ENCODE peak calls at places on chromosomes 11 and 22, in seven cellular contexts. Q is uterus, I is upper lobe of right lung, J is AG09319, R is neural progenitor cell, T is HL-60, F is fibroblast of lung. P is an unnamed sample.

GRCh38 chr22:21446128-21446826 is 20.9 kb upstream of the TMEM191C start:
- DNase-seq in F (no peak), T (peak), R (peak), I (peak), Q (no peak), J (no peak), P (no peak)

GRCh38 chr11:44619931-44620725 is 54.7 kb downstream of the CD82 start:
- DNase-seq in J (no peak), R (no peak), Q (peak), F (no peak), I (peak), T (no peak), P (no peak)

GRCh38 chr11:76579047-76579751 is 91.3 kb downstream of the LRRC32 start:
- DNase-seq in T (no peak), F (peak), I (no peak), R (peak), Q (peak), J (no peak), P (no peak)

GRCh38 chr11:112219476-112220232 is 6.6 kb upstream of the PTS start:
- DNase-seq in T (peak), F (peak), R (peak), Q (peak), I (no peak), J (no peak), P (peak)

GRCh38 chr22:37589607-37590006 is 9.7 kb upstream of the LGALS2 start:
- DNase-seq in I (no peak), F (no peak), T (no peak), J (no peak), Q (no peak), R (no peak), P (no peak)

GRCh38 chr22:30235687-30236170 is 10.8 kb downstream of the LIF start:
- DNase-seq in Q (no peak), R (no peak), J (no peak), T (no peak), F (peak), I (no peak), P (peak)

GRCh38 chr11:57426754-57427691 is at the start of gene SLC43A3:
- DNase-seq in I (peak), R (peak), Q (peak), F (peak), T (peak), J (peak), P (peak)

GRCh38 chr22:43948836-43949235 is 6.4 kb upstream of the SAMM50 start:
- DNase-seq in F (no peak), J (no peak), Q (no peak), R (no peak), I (no peak), T (no peak), P (no peak)

GRCh38 chr22:45831394-45831793 is 145.6 kb downstream of the WNT7B start:
- DNase-seq in T (no peak), R (no peak), F (peak), I (no peak), J (no peak), Q (no peak), P (peak)

GRCh38 chr22:49051491-49052022 is 776.1 kb downstream of the BRD1 start:
- DNase-seq in T (no peak), Q (no peak), R (no peak), J (no peak), I (peak), F (no peak), P (no peak)

GRCh38 chr11:125223901-125224331 is 59.4 kb downstream of the PKNOX2 start:
- DNase-seq in I (no peak), R (no peak), T (no peak), Q (no peak), F (no peak), J (no peak), P (no peak)

GRCh38 chr11:83285771-83286528 is at the start of gene CCDC90B:
- DNase-seq in R (peak), J (peak), Q (peak), F (peak), I (peak), T (peak), P (peak)
- TF ChIP-seq CTCF in R (peak), J (no peak), Q (peak), F (no peak), I (no peak), T (no peak), P (no peak)

DNA sequence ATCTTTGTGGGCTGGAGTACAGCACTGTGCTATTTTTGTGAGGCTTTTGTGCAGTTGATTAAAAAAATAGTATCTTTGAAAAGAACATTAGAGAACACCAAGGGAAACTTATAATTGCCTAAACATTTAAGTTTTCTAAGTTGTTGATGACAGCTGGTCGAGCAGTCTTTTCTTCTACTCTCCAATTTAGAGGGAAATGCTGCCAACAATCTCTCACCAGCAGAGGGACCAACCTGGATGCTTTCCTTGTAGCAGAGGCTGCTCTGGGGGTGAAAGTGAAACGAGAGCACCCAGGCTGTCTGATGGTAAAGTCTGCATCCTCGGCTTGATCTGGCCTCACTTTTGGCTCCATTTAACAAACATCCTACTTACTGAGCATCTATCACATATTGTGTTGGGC is 1286.5 kb upstream of the TENM4 start:
- DNase-seq in I (no peak), T (no peak), F (peak), J (no peak), Q (no peak), R (peak), P (no peak)
- TF ChIP-seq CTCF in I (no peak), T (no peak), F (peak), J (no peak), Q (no peak), R (peak), P (no peak)

DNA sequence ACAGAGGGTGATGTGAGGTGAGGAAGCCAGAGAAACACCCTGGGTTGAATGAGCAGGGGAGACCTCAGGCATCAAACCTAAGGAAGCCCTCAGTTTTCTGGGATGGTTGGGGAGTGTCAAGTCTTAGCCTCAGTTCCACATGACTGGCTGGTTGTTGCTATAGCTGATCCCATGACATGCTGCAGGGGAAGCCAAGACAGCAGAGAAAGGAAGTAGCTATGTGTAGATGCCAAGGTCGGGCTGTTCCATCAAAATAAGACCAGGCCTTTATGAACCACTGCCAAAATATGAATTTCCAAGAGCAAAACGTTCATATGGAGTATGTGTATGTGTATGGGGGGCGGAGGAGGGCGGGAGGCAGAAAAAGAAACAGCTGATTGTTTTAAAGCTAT is 11.6 kb downstream of the CD59 start:
- DNase-seq in Q (no peak), T (peak), I (no peak), F (peak), R (no peak), J (no peak), P (peak)
- TF ChIP-seq CTCF in Q (no peak), T (no peak), I (no peak), F (no peak), R (no peak), J (no peak), P (no peak)

DNA sequence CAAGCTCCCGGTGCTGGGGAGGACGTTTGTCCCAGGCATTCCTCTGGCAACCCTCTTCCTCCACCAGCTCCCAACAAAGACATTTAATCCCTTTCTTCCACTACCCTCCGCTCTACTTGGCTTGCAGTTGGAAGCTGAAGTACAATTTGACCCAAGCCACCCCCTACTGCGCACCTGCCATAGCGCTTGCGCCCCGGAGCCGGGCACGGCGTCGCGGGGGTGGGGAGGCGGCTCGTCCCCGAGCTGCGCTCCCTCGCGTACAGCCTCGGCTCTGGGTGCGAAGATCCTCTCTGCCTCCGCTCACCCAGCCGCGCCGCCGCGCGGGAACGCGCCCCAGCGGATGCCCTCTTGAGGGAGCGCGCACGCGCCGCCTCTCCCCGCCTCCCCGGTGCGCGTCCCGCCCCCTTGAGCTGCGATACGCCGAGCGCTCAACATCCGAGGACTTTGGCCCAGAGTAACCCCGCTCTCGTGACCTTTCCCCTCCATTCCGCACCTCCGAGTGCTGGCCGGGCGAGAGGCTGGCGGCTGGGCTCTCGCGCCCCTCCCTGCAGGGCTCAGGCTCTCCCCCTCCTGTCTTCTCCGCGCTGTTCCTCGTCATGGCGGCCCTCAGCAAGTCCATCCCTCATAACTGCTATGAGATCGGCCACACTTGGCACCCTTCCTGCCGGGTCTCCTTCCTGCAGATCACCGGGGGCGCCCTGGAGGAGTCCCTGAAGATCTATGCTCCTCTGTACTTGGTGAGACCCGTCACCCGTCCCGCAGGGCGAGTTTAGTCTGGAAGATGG is at the start of gene TMEM135:
- DNase-seq in R (peak), F (peak), J (peak), I (peak), Q (peak), T (peak), P (peak)
- TF ChIP-seq CTCF in R (peak), F (peak), J (peak), I (no peak), Q (no peak), T (no peak), P (peak)

DNA sequence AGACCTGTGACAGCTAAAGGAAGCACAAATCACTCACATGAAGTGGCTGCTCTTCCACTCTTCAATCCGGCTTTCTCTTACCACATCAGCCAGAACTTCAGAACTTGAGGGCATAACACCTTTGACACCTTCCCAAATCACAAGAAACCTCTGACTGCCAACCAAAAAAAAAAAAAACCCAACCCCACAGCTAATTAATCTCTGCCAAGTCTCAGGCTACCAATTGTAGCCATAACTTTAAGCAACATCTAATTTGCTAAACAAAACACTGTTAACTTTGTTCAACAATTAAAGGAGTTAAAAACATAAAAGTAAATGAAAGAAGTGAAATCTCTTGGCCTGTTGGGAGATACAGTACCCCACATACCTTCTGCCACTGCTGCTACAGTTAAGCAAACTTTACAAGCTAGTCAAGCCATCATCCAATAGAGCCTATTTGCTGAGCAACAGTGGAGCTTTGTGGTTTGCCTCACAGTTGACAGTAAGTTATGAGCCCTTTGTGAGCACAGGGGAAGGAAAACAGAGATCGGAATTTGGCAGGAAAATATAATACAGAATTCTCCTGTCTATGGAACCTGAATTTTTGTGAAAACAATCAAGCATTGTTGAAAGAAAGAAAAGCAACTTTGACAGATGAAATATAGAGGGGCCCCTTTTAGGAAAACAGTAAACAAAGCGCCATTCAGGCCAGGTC is at the start of gene SOX6:
- DNase-seq in R (peak), J (no peak), I (no peak), T (no peak), F (peak), Q (no peak), P (peak)
- TF ChIP-seq CTCF in R (no peak), J (no peak), I (no peak), T (no peak), F (no peak), Q (no peak), P (no peak)

GRCh38 chr22:27317961-27318360 is 483.6 kb downstream of the MN1 start:
- DNase-seq in Q (no peak), T (no peak), J (no peak), F (no peak), I (no peak), R (no peak), P (no peak)

GRCh38 chr22:27318516-27318915 is 483.0 kb downstream of the MN1 start:
- DNase-seq in R (peak), I (no peak), F (peak), J (peak), T (no peak), Q (peak), P (peak)

GRCh38 chr22:27314276-27314807 is 487.2 kb downstream of the MN1 start:
- DNase-seq in F (no peak), Q (no peak), T (no peak), R (no peak), I (no peak), J (no peak), P (no peak)

GRCh38 chr22:27315833-27316232 is 485.7 kb downstream of the MN1 start:
- DNase-seq in F (no peak), R (no peak), I (no peak), Q (no peak), T (no peak), J (no peak), P (no peak)

GRCh38 chr22:27317156-27317555 is 484.4 kb downstream of the MN1 start:
- DNase-seq in T (no peak), R (peak), Q (no peak), J (no peak), F (no peak), I (no peak), P (no peak)
- TF ChIP-seq CTCF in T (no peak), R (peak), Q (no peak), J (no peak), F (no peak), I (no peak), P (peak)

GRCh38 chr11:96309643-96310017 is 33.4 kb downstream of the MAML2 start:
- DNase-seq in Q (no peak), F (no peak), J (no peak), T (no peak), R (no peak), I (no peak), P (no peak)
- TF ChIP-seq CTCF in Q (no peak), F (no peak), J (no peak), T (no peak), R (no peak), I (no peak), P (no peak)

GRCh38 chr11:114180301-114181055 is 115.7 kb upstream of the NNMT start:
- DNase-seq in Q (no peak), J (no peak), T (no peak), R (peak), F (peak), I (peak), P (no peak)
- TF ChIP-seq CTCF in Q (peak), J (peak), T (peak), R (peak), F (peak), I (peak), P (peak)

DNA sequence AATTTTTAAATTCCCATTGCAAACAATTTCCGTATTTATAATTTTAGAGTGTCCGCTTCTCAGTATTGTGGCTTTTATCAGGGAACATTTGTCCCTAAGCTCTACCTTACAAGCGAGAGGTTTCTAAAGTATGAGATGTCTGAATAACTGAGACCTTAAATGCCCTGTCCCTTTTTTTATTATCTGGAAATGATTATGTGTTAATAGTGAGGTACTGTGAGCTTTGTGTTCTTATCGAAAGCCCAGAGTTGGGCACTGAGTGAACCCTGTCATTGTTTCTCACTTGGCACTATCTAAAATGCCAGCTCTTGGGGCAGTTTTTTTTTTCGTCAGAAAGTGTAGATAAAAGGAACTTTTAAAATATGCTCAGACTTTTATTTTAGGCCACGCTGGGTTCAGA is 9.5 kb downstream of the CTTN start:
- DNase-seq in Q (no peak), J (no peak), F (no peak), I (no peak), T (no peak), R (no peak), P (no peak)
- TF ChIP-seq CTCF in Q (no peak), J (no peak), F (no peak), I (no peak), T (no peak), R (no peak), P (no peak)